ENCODE peak calls at places on chromosomes 16 and 17, in four cellular contexts. One of them, this sample, is unnamed.

GRCh38 chr16:14513389-14514107 is 116.5 kb downstream of the PARN start:
- DNase-seq in tibial artery: no peak
- DNase-seq in NCI-H1092: no peak
- DNase-seq in posterior cingulate gyrus: no peak
- DNase-seq in this sample: no peak

GRCh38 chr17:27978689-27979175 is 63.7 kb upstream of the NLK start:
- DNase-seq in tibial artery: no peak
- DNase-seq in NCI-H1092: no peak
- DNase-seq in posterior cingulate gyrus: no peak
- DNase-seq in this sample: no peak

GRCh38 chr16:49599281-49599680 is 225.7 kb downstream of the C16orf78 start:
- DNase-seq in tibial artery: peak; percentile 44
- DNase-seq in NCI-H1092: no peak
- DNase-seq in posterior cingulate gyrus: no peak
- DNase-seq in this sample: no peak

GRCh38 chr16:81846105-81846504 is 67.0 kb downstream of the PLCG2 start:
- DNase-seq in tibial artery: no peak
- DNase-seq in NCI-H1092: no peak
- DNase-seq in posterior cingulate gyrus: no peak
- DNase-seq in this sample: no peak

GRCh38 chr16:51144203-51144602 is 6.9 kb downstream of the SALL1 start:
- DNase-seq in tibial artery: no peak
- DNase-seq in NCI-H1092: no peak
- DNase-seq in posterior cingulate gyrus: no peak
- DNase-seq in this sample: no peak

GRCh38 chr17:75877752-75878173 is 618 bp downstream of the TRIM47 start:
- DNase-seq in tibial artery: peak; percentile 82
- DNase-seq in NCI-H1092: peak; percentile 57
- DNase-seq in posterior cingulate gyrus: peak; percentile 47
- DNase-seq in this sample: peak; percentile 86

GRCh38 chr17:28527859-28528258 is 21.7 kb downstream of the FOXN1 start:
- DNase-seq in tibial artery: no peak
- DNase-seq in NCI-H1092: no peak
- DNase-seq in posterior cingulate gyrus: no peak
- DNase-seq in this sample: peak; percentile 76

GRCh38 chr16:11251525-11252481 is 4.2 kb downstream of the SOCS1 start:
- DNase-seq in tibial artery: no peak
- DNase-seq in NCI-H1092: no peak
- DNase-seq in posterior cingulate gyrus: no peak
- DNase-seq in this sample: no peak

GRCh38 chr17:68450801-68451200 is 6.5 kb downstream of the WIPI1 start:
- DNase-seq in tibial artery: no peak
- DNase-seq in NCI-H1092: no peak
- DNase-seq in posterior cingulate gyrus: no peak
- DNase-seq in this sample: no peak

GRCh38 chr17:4514206-4514605 is 15.5 kb downstream of the SPNS2 start:
- DNase-seq in tibial artery: no peak
- DNase-seq in NCI-H1092: no peak
- DNase-seq in posterior cingulate gyrus: no peak
- DNase-seq in this sample: peak; percentile 75

GRCh38 chr16:55487048-55487803 is 8.2 kb downstream of the MMP2 start:
- DNase-seq in tibial artery: peak; percentile 79
- DNase-seq in NCI-H1092: no peak
- DNase-seq in posterior cingulate gyrus: no peak
- DNase-seq in this sample: no peak